ENCODE peak calls at places on chromosomes 4 and X, in eight cellular contexts. U is naive thymus-derived CD8-positive, alpha-beta T cell; N is NCI-H774; B is astrocyte of the hippocampus; L is mesenchymal stem cell; M is GDM1; J is GM19239; X is AG09309. A is an unnamed sample.
A peak's percentile ranks its signal among the peaks of the same experiment; 100 is the strongest.

GRCh38 chr4:159077702-159078495 is 25.0 kb upstream of the RAPGEF2 start:
- DNase-seq in U (no peak), N (no peak), B (peak; percentile 14), L (no peak), M (no peak), J (peak; percentile 49), X (no peak), A (peak; percentile 96)

GRCh38 chr4:78775278-78776030 is 696 bp upstream of the BMP2K start:
- DNase-seq in U (peak; percentile 84), N (peak; percentile 72), B (peak; percentile 95), L (peak; percentile 85), M (peak; percentile 87), J (peak; percentile 76), X (peak; percentile 37), A (peak; percentile 83)

GRCh38 chr4:88054909-88055308 is 47.5 kb downstream of the PKD2 start:
- DNase-seq in U (no peak), N (no peak), B (peak; percentile 31), L (peak; percentile 69), M (peak; percentile 42), J (no peak), X (no peak), A (peak; percentile 22)

GRCh38 chrX:637660-638481 is 7.3 kb downstream of the SHOX start:
- DNase-seq in U (no peak), N (no peak), B (no peak), L (no peak), M (no peak), J (no peak), X (no peak), A (no peak)

GRCh38 chrX:130085551-130085986 is 24.7 kb downstream of the ELF4 start:
- DNase-seq in U (no peak), N (no peak), B (no peak), L (peak; percentile 52), M (peak; percentile 13), J (no peak), X (no peak), A (no peak)

GRCh38 chrX:30283456-30284200 is 25.6 kb downstream of the NR0B1 start:
- DNase-seq in U (no peak), N (no peak), B (peak; percentile 81), L (peak; percentile 94), M (no peak), J (no peak), X (peak; percentile 58), A (peak; percentile 86)

GRCh38 chrX:114635986-114636385 is 52.1 kb downstream of the HTR2C start:
- DNase-seq in U (no peak), N (no peak), B (no peak), L (no peak), M (no peak), J (no peak), X (no peak), A (no peak)

GRCh38 chr4:133799916-133800315 is 401.7 kb downstream of the PABPC4L start:
- DNase-seq in U (no peak), N (no peak), B (no peak), L (no peak), M (no peak), J (no peak), X (no peak), A (no peak)

GRCh38 chr4:88008624-88009235 is 1.3 kb downstream of the PKD2 start:
- DNase-seq in U (no peak), N (no peak), B (peak; percentile 58), L (peak; percentile 55), M (no peak), J (peak; percentile 19), X (no peak), A (no peak)

GRCh38 chrX:39688576-39689373 is 409.0 kb downstream of the BCOR start:
- DNase-seq in U (no peak), N (peak; percentile 45), B (peak; percentile 79), L (peak; percentile 50), M (no peak), J (no peak), X (no peak), A (no peak)

GRCh38 chr4:32884198-32884597 is 2164.0 kb downstream of the PCDH7 start:
- DNase-seq in U (no peak), N (no peak), B (peak; percentile 16), L (peak; percentile 2), M (no peak), J (no peak), X (no peak), A (no peak)

GRCh38 chr4:13642163-13642562 is 14.6 kb upstream of the BOD1L1 start:
- DNase-seq in U (no peak), N (no peak), B (peak; percentile 73), L (no peak), M (no peak), J (no peak), X (no peak), A (no peak)

GRCh38 chr4:98682719-98683118 is 24.3 kb upstream of the TSPAN5 start:
- DNase-seq in U (no peak), N (no peak), B (peak; percentile 26), L (peak; percentile 46), M (no peak), J (no peak), X (no peak), A (no peak)

GRCh38 chr4:37802068-37802666 is 24.3 kb upstream of the PGM2 start:
- DNase-seq in U (no peak), N (peak; percentile 90), B (peak; percentile 82), L (peak; percentile 55), M (peak; percentile 27), J (no peak), X (no peak), A (peak; percentile 42)

GRCh38 chr4:134518574-134519217 is 317.1 kb upstream of the PABPC4L start:
- DNase-seq in U (no peak), N (no peak), B (no peak), L (no peak), M (no peak), J (no peak), X (no peak), A (no peak)

GRCh38 chrX:70219938-70220764 is 14.3 kb upstream of the AWAT1 start:
- DNase-seq in U (no peak), N (no peak), B (peak; percentile 64), L (no peak), M (no peak), J (no peak), X (no peak), A (no peak)

A was measured in COLO829.